ENCODE peak calls at places on chromosomes 6 and 20, in four cellular contexts. One of them, this sample, is unnamed.

GRCh38 chr6:88989215-88989614 is 25.8 kb upstream of the RNGTT start:
- DNase-seq in K562: no peak
- DNase-seq in HepG2: no peak
- DNase-seq in A549: no peak
- DNase-seq in this sample: no peak

GRCh38 chr6:142342986-142343385 is 41.2 kb downstream of the ADGRG6 start:
- DNase-seq in HepG2: no peak
- DNase-seq in A549: no peak
- DNase-seq in K562: no peak
- DNase-seq in this sample: no peak

GRCh38 chr6:163647624-163648023 is 233.1 kb downstream of the QKI start:
- DNase-seq in HepG2: no peak
- DNase-seq in K562: no peak
- DNase-seq in A549: no peak
- DNase-seq in this sample: no peak

GRCh38 chr6:89939144-89939543 is 44.9 kb downstream of the GJA10 start:
- DNase-seq in K562: no peak
- DNase-seq in HepG2: no peak
- DNase-seq in A549: no peak
- DNase-seq in this sample: no peak

GRCh38 chr6:139625998-139626975 is 251.8 kb upstream of the CITED2 start:
- DNase-seq in K562: no peak
- DNase-seq in HepG2: peak
- DNase-seq in A549: no peak
- DNase-seq in this sample: no peak

GRCh38 chr6:80872951-80873308 is 766.5 kb downstream of the BCKDHB start:
- DNase-seq in K562: no peak
- DNase-seq in A549: no peak
- DNase-seq in HepG2: no peak
- DNase-seq in this sample: no peak

GRCh38 chr6:148335582-148335981 is 7.1 kb upstream of the SASH1 start:
- DNase-seq in K562: no peak
- DNase-seq in HepG2: no peak
- DNase-seq in A549: peak
- DNase-seq in this sample: no peak

GRCh38 chr6:120960761-120961160 is 373.5 kb downstream of the TBC1D32 start:
- DNase-seq in HepG2: no peak
- DNase-seq in K562: no peak
- DNase-seq in A549: no peak
- DNase-seq in this sample: no peak

GRCh38 chr6:48641544-48641943 is 530.5 kb upstream of the PTCHD4 start:
- DNase-seq in A549: no peak
- DNase-seq in HepG2: no peak
- DNase-seq in K562: no peak
- DNase-seq in this sample: no peak

GRCh38 chr20:57680934-57681914 is 28.6 kb downstream of the PMEPA1 start:
- DNase-seq in K562: no peak
- DNase-seq in A549: no peak
- DNase-seq in HepG2: no peak
- DNase-seq in this sample: no peak

GRCh38 chr20:51356871-51357270 is 185.6 kb downstream of the NFATC2 start:
- DNase-seq in A549: no peak
- DNase-seq in K562: no peak
- DNase-seq in HepG2: no peak
- DNase-seq in this sample: no peak

GRCh38 chr20:16922834-16923233 is 174.7 kb downstream of the OTOR start:
- DNase-seq in K562: no peak
- DNase-seq in HepG2: no peak
- DNase-seq in A549: no peak
- DNase-seq in this sample: no peak

GRCh38 chr20:48933017-48933766 is 11.7 kb downstream of the ARFGEF2 start:
- DNase-seq in HepG2: no peak
- DNase-seq in A549: no peak
- DNase-seq in K562: no peak
- DNase-seq in this sample: no peak

GRCh38 chr20:35135867-35136586 is 11.1 kb downstream of the EDEM2 start:
- DNase-seq in A549: no peak
- DNase-seq in K562: no peak
- DNase-seq in HepG2: no peak
- DNase-seq in this sample: no peak

GRCh38 chr20:600141-600540 is 10.0 kb downstream of the TCF15 start:
- DNase-seq in K562: no peak
- DNase-seq in A549: no peak
- DNase-seq in HepG2: no peak
- DNase-seq in this sample: no peak

GRCh38 chr20:11799131-11799800 is 118.4 kb upstream of the BTBD3 start:
- DNase-seq in A549: no peak
- DNase-seq in K562: no peak
- DNase-seq in HepG2: no peak
- DNase-seq in this sample: no peak

GRCh38 chr20:49480236-49480635 is 2.2 kb downstream of the KCNB1 start:
- DNase-seq in A549: no peak
- DNase-seq in K562: no peak
- DNase-seq in HepG2: no peak
- DNase-seq in this sample: no peak

GRCh38 chr6:153511896-153512496 is 380.9 kb upstream of the RGS17 start:
- DNase-seq in HepG2: peak
- DNase-seq in K562: peak
- DNase-seq in A549: peak
- DNase-seq in this sample: no peak

GRCh38 chr6:44671333-44671732 is 283.8 kb downstream of the CDC5L start:
- DNase-seq in HepG2: no peak
- DNase-seq in K562: no peak
- DNase-seq in A549: no peak
- DNase-seq in this sample: no peak

GRCh38 chr6:21263531-21264287 is 329.8 kb upstream of the SOX4 start:
- DNase-seq in HepG2: no peak
- DNase-seq in A549: no peak
- DNase-seq in K562: peak
- DNase-seq in this sample: no peak

GRCh38 chr20:52289956-52290355 is 98.4 kb upstream of the ZFP64 start:
- DNase-seq in HepG2: no peak
- DNase-seq in A549: no peak
- DNase-seq in K562: no peak
- DNase-seq in this sample: no peak

GRCh38 chr6:86963352-86963751 is 26.0 kb downstream of the HTR1E start:
- DNase-seq in K562: no peak
- DNase-seq in HepG2: no peak
- DNase-seq in A549: no peak
- DNase-seq in this sample: no peak

GRCh38 chr6:163285689-163286088 is 128.8 kb upstream of the QKI start:
- DNase-seq in HepG2: no peak
- DNase-seq in A549: no peak
- DNase-seq in K562: no peak
- DNase-seq in this sample: no peak

GRCh38 chr6:71967436-71967835 is 81.1 kb downstream of the RIMS1 start:
- DNase-seq in HepG2: no peak
- DNase-seq in A549: no peak
- DNase-seq in K562: no peak
- DNase-seq in this sample: no peak

GRCh38 chr6:110949679-110950285 is 8.7 kb upstream of the GTF3C6 start:
- DNase-seq in HepG2: no peak
- DNase-seq in A549: no peak
- DNase-seq in K562: no peak
- DNase-seq in this sample: no peak

GRCh38 chr6:19472168-19472567 is 365.0 kb upstream of the ID4 start:
- DNase-seq in HepG2: no peak
- DNase-seq in A549: peak
- DNase-seq in K562: no peak
- DNase-seq in this sample: no peak

GRCh38 chr6:18785810-18786490 is 398.8 kb downstream of the RNF144B start:
- DNase-seq in HepG2: no peak
- DNase-seq in K562: no peak
- DNase-seq in A549: no peak
- DNase-seq in this sample: no peak

GRCh38 chr6:68044264-68044663 is 590.8 kb upstream of the ADGRB3 start:
- DNase-seq in HepG2: no peak
- DNase-seq in A549: no peak
- DNase-seq in K562: no peak
- DNase-seq in this sample: no peak

GRCh38 chr6:149935246-149935645 is 6.6 kb upstream of the ULBP2 start:
- DNase-seq in HepG2: no peak
- DNase-seq in A549: no peak
- DNase-seq in K562: no peak
- DNase-seq in this sample: no peak

GRCh38 chr6:12849420-12850200 is 133.0 kb downstream of the PHACTR1 start:
- DNase-seq in K562: no peak
- DNase-seq in HepG2: no peak
- DNase-seq in A549: no peak
- DNase-seq in this sample: no peak

GRCh38 chr6:47144306-47144705 is 102.2 kb upstream of the ADGRF1 start:
- DNase-seq in HepG2: no peak
- DNase-seq in A549: no peak
- DNase-seq in K562: no peak
- DNase-seq in this sample: no peak

GRCh38 chr6:138291849-138292181 is 73.5 kb upstream of the PBOV1 start:
- DNase-seq in K562: no peak
- DNase-seq in A549: no peak
- DNase-seq in HepG2: no peak
- DNase-seq in this sample: no peak

GRCh38 chr6:20085817-20086216 is 126.5 kb downstream of the MBOAT1 start:
- DNase-seq in A549: no peak
- DNase-seq in HepG2: no peak
- DNase-seq in K562: no peak
- DNase-seq in this sample: no peak

DNA sequence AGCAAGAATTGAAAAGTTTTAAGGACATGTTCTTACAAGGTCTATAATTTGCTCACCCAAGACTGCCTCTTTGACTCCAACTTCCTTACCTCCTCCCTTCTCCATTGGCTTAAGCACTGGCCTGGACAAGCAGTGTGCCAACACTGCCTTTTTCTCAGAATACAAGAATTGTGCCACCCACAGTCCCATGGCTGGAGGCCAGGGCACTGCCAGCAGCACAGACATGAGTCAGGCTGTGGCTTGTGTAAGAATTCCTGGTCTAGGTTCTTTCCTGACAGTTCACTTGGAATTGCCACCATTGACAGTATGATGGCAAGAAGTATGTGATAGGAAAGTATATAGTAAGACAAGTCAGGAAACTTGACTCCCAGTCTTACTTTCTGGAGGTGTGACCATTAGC is 202.7 kb upstream of the MARCKS start:
- DNase-seq in A549: peak
- DNase-seq in K562: no peak
- DNase-seq in HepG2: no peak
- DNase-seq in this sample: no peak
- TF ChIP-seq ESRRA in A549: no peak
- TF ChIP-seq ESRRA in K562: no peak
- TF ChIP-seq ESRRA in HepG2: no peak
- TF ChIP-seq ESRRA in this sample: no peak

GRCh38 chr6:43334466-43335095 is 26.0 kb upstream of the CRIP3 start:
- DNase-seq in A549: peak
- DNase-seq in K562: peak
- DNase-seq in HepG2: peak
- DNase-seq in this sample: no peak
- TF ChIP-seq HMGXB4 in A549: no peak
- TF ChIP-seq HMGXB4 in K562: no peak
- TF ChIP-seq HMGXB4 in HepG2: no peak
- TF ChIP-seq HMGXB4 in this sample: no peak

GRCh38 chr6:101391772-101392560 is 1.5 kb upstream of the GRIK2 start:
- DNase-seq in K562: no peak
- DNase-seq in HepG2: no peak
- DNase-seq in A549: no peak
- DNase-seq in this sample: peak

GRCh38 chr6:101395345-101395744 is 1.8 kb downstream of the GRIK2 start:
- DNase-seq in K562: no peak
- DNase-seq in HepG2: no peak
- DNase-seq in A549: no peak
- DNase-seq in this sample: no peak

GRCh38 chr6:101392561-101393230 is 812 bp upstream of the GRIK2 start:
- DNase-seq in HepG2: no peak
- DNase-seq in K562: no peak
- DNase-seq in A549: no peak
- DNase-seq in this sample: peak

GRCh38 chr6:101396552-101397173 is 3.2 kb downstream of the GRIK2 start:
- DNase-seq in A549: no peak
- DNase-seq in K562: peak
- DNase-seq in HepG2: peak
- DNase-seq in this sample: peak

GRCh38 chr6:101393291-101394251 is at the start of gene GRIK2:
- DNase-seq in K562: peak
- DNase-seq in HepG2: no peak
- DNase-seq in A549: peak
- DNase-seq in this sample: peak
- TF ChIP-seq ESRRA in K562: no peak
- TF ChIP-seq ESRRA in HepG2: no peak
- TF ChIP-seq ESRRA in A549: no peak
- TF ChIP-seq ESRRA in this sample: no peak

DNA sequence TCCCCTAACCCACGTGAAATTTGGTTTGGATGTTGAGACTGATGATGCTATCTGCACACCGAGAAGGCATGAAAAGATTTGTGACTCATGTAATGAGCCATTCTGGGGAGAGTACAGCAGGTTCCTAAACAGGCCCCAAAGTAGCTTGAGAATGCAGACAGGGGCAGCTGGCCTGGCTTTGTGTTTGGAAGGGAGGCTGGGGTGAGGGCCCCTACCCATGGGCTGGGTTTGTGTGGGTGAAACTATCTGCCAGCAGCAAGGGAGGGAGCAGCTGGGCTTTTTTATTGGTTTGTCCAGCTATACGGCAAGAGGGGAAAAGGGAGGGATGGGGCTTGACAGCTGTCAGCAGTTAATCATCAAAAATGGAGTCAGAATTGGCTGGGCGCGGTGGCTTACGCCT is 87.0 kb upstream of the RNF24 start:
- DNase-seq in HepG2: no peak
- DNase-seq in K562: no peak
- DNase-seq in A549: no peak
- DNase-seq in this sample: no peak
- TF ChIP-seq HMGXB4 in HepG2: no peak
- TF ChIP-seq HMGXB4 in K562: no peak
- TF ChIP-seq HMGXB4 in A549: no peak
- TF ChIP-seq HMGXB4 in this sample: no peak

GRCh38 chr20:18632196-18632789 is 44.4 kb downstream of the DTD1 start:
- DNase-seq in A549: peak
- DNase-seq in HepG2: peak
- DNase-seq in K562: peak
- DNase-seq in this sample: peak
- TF ChIP-seq ESRRA in A549: no peak
- TF ChIP-seq ESRRA in HepG2: no peak
- TF ChIP-seq ESRRA in K562: no peak
- TF ChIP-seq ESRRA in this sample: no peak

This sample was measured in WTC11.